ENCODE peak calls at places on chromosomes 5 and 9, in four cellular contexts. L is Right ventricle myocardium superior; E is activated CD8-positive, alpha-beta T cell treated with anti-CD3 and anti-CD28 coated beads, Interleukin-2, amount 10 ng/mL, durations not matched to agents 7 days and 5 days; Q is gastrocnemius medialis. I is an unnamed sample.
A peak's percentile ranks its signal among the peaks of the same experiment; 100 is the strongest.

GRCh38 chr9:22041792-22042191 is 32.7 kb upstream of the CDKN2B start:
- ATAC-seq in Q (no peak), L (no peak), E (no peak), I (no peak)

GRCh38 chr5:158287643-158288228 is 428.8 kb upstream of the CLINT1 start:
- ATAC-seq in L (no peak), E (no peak), Q (no peak), I (peak; percentile 72)

GRCh38 chr5:6190838-6191237 is 187.5 kb downstream of the MED10 start:
- ATAC-seq in E (no peak), Q (no peak), L (no peak), I (no peak)

GRCh38 chr5:157159209-157159751 is 6.8 kb downstream of the GARIN3 start:
- ATAC-seq in L (no peak), Q (no peak), E (peak; percentile 80), I (no peak)

GRCh38 chr9:91156451-91157234 is 205.1 kb downstream of the AUH start:
- ATAC-seq in L (no peak), Q (no peak), E (no peak), I (no peak)

GRCh38 chr9:135941288-135941995 is 19.7 kb downstream of the UBAC1 start:
- ATAC-seq in L (peak; percentile 25), E (no peak), Q (no peak), I (no peak)

GRCh38 chr5:152288499-152288898 is 116.6 kb downstream of the NMUR2 start:
- ATAC-seq in L (peak; percentile 98), Q (peak; percentile 58), E (no peak), I (peak; percentile 63)

GRCh38 chr5:82352146-82352791 is 74.1 kb upstream of the RPS23 start:
- ATAC-seq in E (no peak), L (no peak), Q (no peak), I (no peak)

GRCh38 chr5:86152988-86153560 is 464.7 kb upstream of the COX7C start:
- ATAC-seq in Q (no peak), E (no peak), L (no peak), I (no peak)

GRCh38 chr9:87062706-87063105 is 115.4 kb upstream of the GAS1 start:
- ATAC-seq in Q (no peak), L (no peak), E (no peak), I (no peak)

GRCh38 chr9:121744687-121745395 is 93.4 kb downstream of the DAB2IP start:
- ATAC-seq in Q (no peak), E (peak; percentile 17), L (no peak), I (no peak)

GRCh38 chr9:134475051-134475790 is 149.0 kb downstream of the RXRA start:
- ATAC-seq in L (peak; percentile 60), E (peak; percentile 39), Q (peak; percentile 51), I (peak; percentile 77)

GRCh38 chr9:26746357-26747072 is 146.1 kb downstream of the CAAP1 start:
- ATAC-seq in E (no peak), L (no peak), Q (no peak), I (no peak)

GRCh38 chr5:32058101-32058500 is 116.0 kb downstream of the GOLPH3 start:
- ATAC-seq in E (no peak), L (no peak), Q (no peak), I (no peak)

GRCh38 chr5:6228257-6229250 is 149.8 kb downstream of the MED10 start:
- ATAC-seq in Q (no peak), E (no peak), L (no peak), I (no peak)

GRCh38 chr5:143674469-143674786 is 137.5 kb upstream of the HMHB1 start:
- ATAC-seq in E (no peak), Q (no peak), L (no peak), I (no peak)

GRCh38 chr9:133571896-133572595 is 37.1 kb downstream of the FAM163B start:
- ATAC-seq in L (no peak), E (no peak), Q (no peak), I (no peak)

GRCh38 chr9:89729954-89730530 is 125.2 kb downstream of the GADD45G start:
- ATAC-seq in Q (no peak), E (no peak), L (no peak), I (no peak)

GRCh38 chr5:34002629-34003328 is 5.1 kb downstream of the AMACR start:
- ATAC-seq in L (no peak), E (no peak), Q (no peak), I (no peak)

GRCh38 chr9:20504930-20505329 is 117.4 kb downstream of the MLLT3 start:
- ATAC-seq in L (no peak), Q (no peak), E (peak; percentile 84), I (no peak)

GRCh38 chr5:150674376-150674821 is 13.3 kb downstream of the MYOZ3 start:
- ATAC-seq in Q (no peak), L (peak; percentile 53), E (no peak), I (peak; percentile 54)

GRCh38 chr9:134025606-134026541 is 593 bp downstream of the BRD3OS start:
- ATAC-seq in Q (no peak), L (peak; percentile 1), E (peak; percentile 71), I (peak; percentile 6)

GRCh38 chr5:3740546-3741371 is 145.1 kb downstream of the IRX1 start:
- ATAC-seq in E (no peak), Q (no peak), L (no peak), I (no peak)

GRCh38 chr9:4066120-4066519 is 233.7 kb downstream of the GLIS3 start:
- ATAC-seq in Q (no peak), L (no peak), E (no peak), I (no peak)

GRCh38 chr9:136143215-136144001 is 24.7 kb upstream of the TMEM250 start:
- ATAC-seq in L (no peak), Q (no peak), E (no peak), I (no peak)

GRCh38 chr5:75617746-75618352 is 6.6 kb downstream of the ANKDD1B start:
- ATAC-seq in E (no peak), L (no peak), Q (no peak), I (no peak)

GRCh38 chr5:97838214-97838613 is 655.2 kb upstream of the RIOK2 start:
- ATAC-seq in E (no peak), Q (peak; percentile 83), L (peak; percentile 79), I (peak; percentile 63)

GRCh38 chr5:157516626-157517325 is 56.8 kb downstream of the NIPAL4 start:
- ATAC-seq in L (peak; percentile 78), E (no peak), Q (peak; percentile 81), I (peak; percentile 87)

GRCh38 chr9:137078701-137079400 is 1.5 kb downstream of the UAP1L1 start:
- ATAC-seq in L (no peak), E (no peak), Q (no peak), I (no peak)

GRCh38 chr5:56759521-56759920 is 55.8 kb upstream of the MAP3K1 start:
- ATAC-seq in Q (no peak), E (no peak), L (no peak), I (no peak)

GRCh38 chr5:81533629-81534480 is 139.9 kb upstream of the ACOT12 start:
- ATAC-seq in E (no peak), L (no peak), Q (no peak), I (no peak)

I was measured in gastroesophageal sphincter.